ENCODE peak calls at places on chromosomes 5 and 9, in nine cellular contexts. N, P, V, F, W, B, T, I and E are unnamed samples.

GRCh38 chr5:132103969-132104391 is 30.4 kb downstream of the CSF2 start:
- DNase-seq in N (no peak), P (no peak), V (no peak), F (no peak), W (no peak), B (no peak), T (no peak), I (no peak), E (no peak)

GRCh38 chr9:130197888-130198287 is 25.7 kb downstream of the NCS1 start:
- DNase-seq in N (no peak), P (no peak), V (no peak), F (no peak), W (no peak), B (no peak), T (no peak), I (no peak), E (no peak)

GRCh38 chr5:169183581-169183980 is 117.4 kb downstream of the SLIT3 start:
- DNase-seq in N (no peak), P (peak), V (no peak), F (no peak), W (no peak), B (no peak), T (no peak), I (no peak), E (no peak)

GRCh38 chr9:106878943-106879916 is 16.3 kb downstream of the ZNF462 start:
- DNase-seq in N (no peak), P (peak), V (peak), F (no peak), W (peak), B (peak), T (peak), I (no peak), E (peak)

GRCh38 chr9:121852646-121853616 is 201.5 kb downstream of the DAB2IP start:
- DNase-seq in N (no peak), P (peak), V (peak), F (no peak), W (no peak), B (peak), T (no peak), I (peak), E (no peak)

GRCh38 chr5:135887447-135887864 is 8.2 kb downstream of the IL9 start:
- DNase-seq in N (peak), P (peak), V (no peak), F (peak), W (no peak), B (peak), T (peak), I (peak), E (peak)

GRCh38 chr5:91928751-91929521 is 545.8 kb upstream of the ARRDC3 start:
- DNase-seq in N (no peak), P (peak), V (no peak), F (no peak), W (no peak), B (no peak), T (no peak), I (no peak), E (no peak)

GRCh38 chr9:81848472-81848871 is 79.8 kb upstream of the SPATA31D4 start:
- DNase-seq in N (no peak), P (peak), V (no peak), F (no peak), W (no peak), B (no peak), T (no peak), I (no peak), E (no peak)

GRCh38 chr5:125634242-125634835 is 788.9 kb upstream of the GRAMD2B start:
- DNase-seq in N (no peak), P (peak), V (no peak), F (no peak), W (no peak), B (no peak), T (no peak), I (no peak), E (no peak)

GRCh38 chr9:136671646-136672430 is 9.1 kb downstream of the EGFL7 start:
- DNase-seq in N (peak), P (peak), V (no peak), F (peak), W (no peak), B (no peak), T (no peak), I (no peak), E (no peak)

GRCh38 chr9:127886401-127886972 is 9.0 kb upstream of the AK1 start:
- DNase-seq in N (no peak), P (no peak), V (no peak), F (no peak), W (peak), B (no peak), T (no peak), I (no peak), E (no peak)

GRCh38 chr5:16437974-16438373 is 27.6 kb downstream of the ZNF622 start:
- DNase-seq in N (no peak), P (peak), V (no peak), F (no peak), W (no peak), B (no peak), T (no peak), I (no peak), E (no peak)

GRCh38 chr9:133424187-133424586 is 2.0 kb downstream of the ADAMTS13 start:
- DNase-seq in N (no peak), P (no peak), V (no peak), F (no peak), W (peak), B (no peak), T (no peak), I (no peak), E (no peak)

GRCh38 chr9:133420392-133420827 is 1.8 kb upstream of the ADAMTS13 start:
- DNase-seq in N (no peak), P (no peak), V (no peak), F (peak), W (no peak), B (no peak), T (no peak), I (no peak), E (no peak)

GRCh38 chr9:133423216-133423615 is 1.0 kb downstream of the ADAMTS13 start:
- DNase-seq in N (no peak), P (no peak), V (no peak), F (no peak), W (no peak), B (no peak), T (no peak), I (no peak), E (no peak)

GRCh38 chr9:133419005-133419404 is 1.2 kb upstream of the REXO4 start:
- DNase-seq in N (no peak), P (peak), V (no peak), F (no peak), W (no peak), B (no peak), T (no peak), I (no peak), E (no peak)

GRCh38 chr9:133421615-133422542 is at the start of gene ADAMTS13:
- DNase-seq in N (no peak), P (peak), V (no peak), F (no peak), W (no peak), B (no peak), T (no peak), I (no peak), E (no peak)
- TF ChIP-seq CTCF in N (peak), P (peak), V (no peak), F (no peak), W (peak), B (no peak), T (peak), I (no peak), E (no peak)

GRCh38 chr5:88089757-88090390 is 178.8 kb downstream of the TMEM161B start:
- DNase-seq in N (no peak), P (no peak), V (no peak), F (no peak), W (no peak), B (no peak), T (no peak), I (no peak), E (no peak)
- TF ChIP-seq CTCF in N (no peak), P (no peak), V (no peak), F (no peak), W (no peak), B (no peak), T (no peak), I (no peak), E (no peak)

DNA sequence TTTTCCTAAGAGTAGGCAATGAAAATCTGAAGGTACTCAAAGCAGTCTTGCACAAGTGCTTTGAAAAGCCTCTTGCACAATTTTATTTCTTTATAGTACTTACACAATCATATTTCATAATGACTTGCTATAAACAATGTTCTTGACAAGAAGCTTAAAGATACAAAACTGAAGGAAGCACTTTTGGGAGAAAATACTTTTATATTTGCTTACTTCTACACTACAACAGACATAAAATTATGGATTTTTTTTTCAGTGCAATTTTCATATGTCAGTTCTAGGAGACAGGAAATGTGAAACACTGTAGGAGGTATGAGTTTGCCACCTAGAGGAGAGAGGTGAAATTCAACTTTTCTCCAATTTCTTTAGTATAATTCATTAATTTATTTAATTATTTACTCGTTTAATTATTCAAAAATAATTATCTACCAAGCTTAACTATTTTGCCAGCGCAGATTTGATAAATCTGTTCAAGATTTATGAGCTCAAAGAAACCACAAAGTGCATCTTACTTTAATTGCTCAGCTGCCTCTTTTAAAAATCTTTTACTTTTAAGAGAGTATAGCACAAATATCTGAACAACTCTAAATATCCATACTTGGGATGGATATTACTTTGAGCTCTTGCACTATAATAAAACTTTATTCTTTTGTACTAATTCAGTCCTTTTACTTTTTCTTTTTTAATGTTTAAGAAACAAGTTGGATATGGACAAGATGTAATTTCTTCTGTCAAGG is 29.0 kb upstream of the CDKN2B start:
- DNase-seq in N (no peak), P (peak), V (no peak), F (no peak), W (no peak), B (no peak), T (no peak), I (no peak), E (no peak)
- TF ChIP-seq CTCF in N (peak), P (peak), V (peak), F (peak), W (peak), B (no peak), T (peak), I (peak), E (peak)

DNA sequence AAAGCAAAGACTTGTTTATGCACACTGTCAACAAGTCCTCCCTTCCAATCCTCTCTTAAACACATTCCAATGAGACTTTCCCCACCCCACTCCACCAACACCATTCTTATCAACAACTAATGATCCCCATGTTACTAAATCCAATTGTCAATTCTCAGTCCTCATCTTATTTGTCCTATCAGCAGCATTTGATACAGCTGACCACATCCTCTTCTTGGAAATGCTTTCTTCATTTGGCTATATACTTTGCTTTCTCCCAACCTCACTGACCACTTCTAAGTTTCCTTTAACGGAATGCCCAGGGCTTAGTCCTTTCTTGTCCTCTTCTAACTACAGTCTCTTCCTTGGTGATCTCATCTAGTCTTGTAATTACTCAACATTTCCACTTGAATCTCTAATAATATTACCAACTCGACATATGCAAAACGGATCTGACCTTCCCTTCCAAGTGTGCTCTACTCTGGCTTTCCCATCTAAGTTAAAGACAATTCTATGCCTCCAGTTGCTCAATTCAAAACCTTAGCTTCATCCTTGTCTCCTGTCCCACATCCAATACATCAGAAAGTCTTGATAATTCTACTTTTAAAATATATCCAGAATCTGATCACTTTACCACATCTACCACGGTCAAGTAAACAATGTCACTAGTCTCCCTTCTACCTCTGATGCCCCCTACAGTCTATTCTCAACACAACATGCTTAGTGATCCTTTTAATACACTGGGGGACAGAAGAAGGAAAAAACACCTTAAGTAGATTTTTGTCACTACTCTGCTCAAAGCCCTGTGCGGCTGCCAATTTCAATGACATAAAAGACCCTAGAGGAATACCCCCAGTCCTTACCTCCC is 25.5 kb downstream of the AGTPBP1 start:
- DNase-seq in N (no peak), P (no peak), V (no peak), F (no peak), W (no peak), B (no peak), T (no peak), I (no peak), E (no peak)
- TF ChIP-seq CTCF in N (no peak), P (no peak), V (no peak), F (peak), W (no peak), B (no peak), T (no peak), I (peak), E (peak)

DNA sequence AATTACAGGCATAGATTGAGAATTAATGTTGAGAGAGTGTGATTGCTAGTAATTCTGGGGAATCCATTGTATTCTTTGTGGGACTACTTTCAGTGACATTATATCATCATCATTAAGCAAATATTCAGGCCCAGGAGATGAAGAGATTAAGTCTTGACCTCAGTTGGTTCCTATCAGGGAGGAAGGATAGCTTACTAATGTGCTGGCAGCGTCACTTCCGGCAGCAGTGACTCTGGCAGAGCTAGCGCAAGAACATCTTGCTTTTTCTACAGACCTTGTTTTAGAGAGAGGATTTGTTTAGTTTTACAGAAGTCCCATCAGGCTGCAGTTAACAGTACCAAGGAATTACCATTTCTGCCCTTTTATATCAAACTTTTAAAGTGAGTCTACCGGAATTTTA is 20.3 kb downstream of the OSTF1 start:
- DNase-seq in N (no peak), P (peak), V (no peak), F (no peak), W (no peak), B (no peak), T (peak), I (no peak), E (no peak)
- TF ChIP-seq CTCF in N (no peak), P (no peak), V (no peak), F (no peak), W (no peak), B (no peak), T (no peak), I (no peak), E (no peak)

GRCh38 chr5:127934791-127935256 is 148.7 kb upstream of the SLC12A2 start:
- DNase-seq in N (no peak), P (peak), V (no peak), F (no peak), W (peak), B (no peak), T (no peak), I (no peak), E (no peak)

GRCh38 chr5:127930311-127930710 is 153.3 kb upstream of the SLC12A2 start:
- DNase-seq in N (no peak), P (peak), V (no peak), F (no peak), W (no peak), B (no peak), T (peak), I (no peak), E (no peak)

GRCh38 chr5:127933348-127933747 is 150.2 kb upstream of the SLC12A2 start:
- DNase-seq in N (no peak), P (no peak), V (no peak), F (no peak), W (no peak), B (no peak), T (no peak), I (no peak), E (no peak)

GRCh38 chr5:127928053-127928452 is 155.5 kb upstream of the SLC12A2 start:
- DNase-seq in N (no peak), P (no peak), V (no peak), F (no peak), W (no peak), B (no peak), T (no peak), I (no peak), E (no peak)

DNA sequence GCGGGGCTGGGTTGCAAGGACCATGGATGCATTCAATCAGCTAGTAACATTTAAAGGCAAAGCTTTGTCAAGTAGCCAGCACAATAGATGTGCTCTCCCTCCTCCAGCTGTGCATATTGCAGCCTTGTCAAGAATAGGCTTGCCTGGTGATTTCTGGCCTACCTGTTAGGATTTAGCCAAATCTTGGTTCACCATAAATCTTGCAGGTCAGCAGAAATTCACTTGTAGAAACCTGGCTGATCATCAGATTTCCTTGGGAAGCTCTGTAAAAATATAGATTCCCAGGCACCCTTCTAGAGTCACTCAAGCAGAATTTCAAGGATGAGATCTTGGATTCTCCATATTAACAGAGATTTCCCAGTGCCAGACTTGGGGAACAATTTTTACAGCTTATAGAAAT is 152.2 kb upstream of the SLC12A2 start:
- DNase-seq in N (no peak), P (no peak), V (no peak), F (no peak), W (no peak), B (no peak), T (no peak), I (no peak), E (no peak)
- TF ChIP-seq CTCF in N (no peak), P (no peak), V (no peak), F (no peak), W (no peak), B (no peak), T (no peak), I (no peak), E (no peak)